ENCODE peak calls at places on chromosome 5, in ten cellular contexts. P is SK-N-SH; X is AG04450; L is kidney glomerular epithelial cell; H is HEK293T; V is CD8-positive, alpha-beta T cell; I is HCT116; M is nucleus accumbens; W is COR-L47; A is choroid plexus epithelial cell. F is an unnamed sample.

GRCh38 chr5:123500476-123500875 is 11.5 kb upstream of the CSNK1G3 start:
- DNase-seq in X (no peak), H (no peak), M (no peak), A (no peak), I (no peak), L (no peak), V (no peak), W (no peak), P (no peak), F (no peak)

GRCh38 chr5:112742424-112742823 is 4.7 kb downstream of the APC start:
- DNase-seq in W (no peak), I (no peak), A (peak), V (no peak), L (no peak), X (no peak), M (peak), H (no peak), P (no peak), F (no peak)

GRCh38 chr5:62206150-62206829 is 99.7 kb upstream of the KIF2A start:
- DNase-seq in M (no peak), H (peak), X (no peak), A (peak), I (peak), L (no peak), P (peak), V (no peak), W (peak), F (no peak)

GRCh38 chr5:109863752-109864151 is 174.0 kb downstream of the MAN2A1 start:
- DNase-seq in V (no peak), X (no peak), A (peak), I (no peak), P (no peak), M (no peak), W (no peak), L (no peak), H (no peak), F (peak)

GRCh38 chr5:94130077-94130476 is 388.7 kb upstream of the POU5F2 start:
- DNase-seq in H (no peak), A (no peak), L (no peak), X (no peak), I (no peak), W (no peak), M (no peak), P (no peak), V (no peak), F (no peak)

GRCh38 chr5:15550502-15551115 is 50.6 kb downstream of the FBXL7 start:
- DNase-seq in I (no peak), X (no peak), L (no peak), H (no peak), M (no peak), A (peak), V (no peak), P (no peak), W (no peak), F (peak)

GRCh38 chr5:93328833-93329232 is 252.2 kb downstream of the NR2F1-AS1 start:
- DNase-seq in P (no peak), X (no peak), L (no peak), M (no peak), A (no peak), V (no peak), W (peak), I (no peak), H (no peak), F (no peak)

GRCh38 chr5:113527746-113528145 is 14.3 kb downstream of the YTHDC2 start:
- DNase-seq in V (no peak), X (no peak), I (no peak), W (no peak), M (no peak), L (no peak), H (no peak), P (no peak), A (no peak), F (peak)

GRCh38 chr5:59485104-59485503 is 408.4 kb downstream of the PDE4D start:
- DNase-seq in I (no peak), P (no peak), V (no peak), M (no peak), A (no peak), X (no peak), L (no peak), H (no peak), W (no peak), F (no peak)

GRCh38 chr5:137192293-137192743 is 306.8 kb downstream of the SPOCK1 start:
- DNase-seq in M (no peak), P (no peak), V (no peak), I (no peak), L (peak), X (no peak), W (no peak), H (no peak), A (no peak), F (peak)

GRCh38 chr5:97764700-97765099 is 581.7 kb upstream of the RIOK2 start:
- DNase-seq in I (no peak), M (no peak), L (no peak), X (peak), W (no peak), A (peak), V (no peak), P (no peak), H (no peak), F (peak)

GRCh38 chr5:174596429-174596828 is 128.0 kb upstream of the MSX2 start:
- DNase-seq in A (peak), H (no peak), P (no peak), W (no peak), M (no peak), X (no peak), I (no peak), V (no peak), L (no peak), F (peak)

GRCh38 chr5:3124410-3124809 is 372.9 kb upstream of the IRX2 start:
- DNase-seq in V (no peak), I (no peak), H (no peak), M (no peak), A (no peak), P (no peak), X (no peak), W (no peak), L (no peak), F (no peak)

GRCh38 chr5:176180339-176180738 is 57.9 kb upstream of the SIMC1 start:
- DNase-seq in I (no peak), P (no peak), W (no peak), X (no peak), H (no peak), A (no peak), V (no peak), L (peak), M (no peak), F (peak)

GRCh38 chr5:38845555-38846378 is at the start of gene OSMR:
- DNase-seq in V (no peak), P (peak), I (peak), M (peak), H (peak), L (peak), A (peak), X (peak), W (no peak), F (peak)

GRCh38 chr5:30279237-30279636 is 914.2 kb upstream of the CDH6 start:
- DNase-seq in X (no peak), W (no peak), I (no peak), A (peak), H (no peak), M (no peak), V (no peak), L (peak), P (no peak), F (peak)

GRCh38 chr5:161342886-161343285 is 203.6 kb downstream of the GABRB2 start:
- DNase-seq in L (no peak), H (no peak), V (no peak), I (no peak), W (no peak), A (no peak), P (no peak), M (no peak), X (no peak), F (no peak)

GRCh38 chr5:141734501-141735231 is 52.6 kb upstream of the ARAP3 start:
- DNase-seq in P (peak), V (no peak), H (peak), L (peak), X (peak), A (peak), M (no peak), W (no peak), I (no peak), F (peak)

GRCh38 chr5:7146886-7147285 is 249.1 kb upstream of the ADCY2 start:
- DNase-seq in W (no peak), V (no peak), A (no peak), P (no peak), I (no peak), M (no peak), L (no peak), H (no peak), X (no peak), F (no peak)

GRCh38 chr5:107532182-107532878 is 138.4 kb downstream of the EFNA5 start:
- DNase-seq in A (no peak), W (no peak), M (no peak), X (no peak), P (no peak), L (peak), I (no peak), V (no peak), H (no peak), F (no peak)

GRCh38 chr5:176611435-176611834 is 1.5 kb upstream of the GPRIN1 start:
- DNase-seq in I (peak), A (peak), W (no peak), X (peak), V (peak), L (peak), H (peak), P (no peak), M (peak), F (peak)

GRCh38 chr5:756171-756570 is 28.4 kb downstream of the ZDHHC11B start:
- DNase-seq in X (no peak), A (no peak), I (no peak), W (no peak), L (no peak), V (no peak), M (no peak), P (peak), H (no peak), F (no peak)

GRCh38 chr5:100464418-100464817 is 70.8 kb upstream of the FAM174A start:
- DNase-seq in L (peak), W (no peak), H (no peak), I (no peak), X (peak), P (no peak), A (peak), V (no peak), M (no peak), F (peak)

GRCh38 chr5:93644760-93645159 is 61.7 kb downstream of the NR2F1 start:
- DNase-seq in L (no peak), I (no peak), V (no peak), H (no peak), M (no peak), A (no peak), X (no peak), P (no peak), W (no peak), F (no peak)

GRCh38 chr5:32360906-32361305 is 48.2 kb upstream of the MTMR12 start:
- DNase-seq in V (no peak), L (no peak), I (no peak), X (no peak), P (no peak), M (no peak), W (no peak), H (no peak), A (no peak), F (no peak)